ENCODE peak calls at places on chromosomes 6 and 20, in ten cellular contexts. S is colonic mucosa; J is aorta; L is psoas muscle; V is uterus; R is IMR-90; Q is AG04450; M is HCT116; G is naive thymus-derived CD4-positive, alpha-beta T cell; N is Panc1. W is an unnamed sample.

GRCh38 chr6:70479236-70479635 is 65.9 kb downstream of the FAM135A start:
- DNase-seq in S (no peak), J (no peak), L (no peak), V (no peak), R (peak; percentile 35), Q (no peak), M (no peak), G (no peak), N (no peak), W (no peak)

GRCh38 chr6:108260126-108260808 is 573 bp downstream of the SNX3 start:
- DNase-seq in S (peak; percentile 67), J (no peak), L (no peak), V (no peak), R (peak; percentile 45), Q (peak; percentile 3), M (peak; percentile 16), G (no peak), N (no peak), W (peak; percentile 15)

GRCh38 chr6:129683606-129684322 is 26.2 kb downstream of the ARHGAP18 start:
- DNase-seq in S (peak; percentile 69), J (peak; percentile 85), L (peak; percentile 84), V (peak; percentile 65), R (peak; percentile 100), Q (peak; percentile 98), M (peak; percentile 87), G (peak; percentile 22), N (peak; percentile 65), W (peak; percentile 48)

GRCh38 chr20:50445367-50446151 is 64.6 kb upstream of the PTPN1 start:
- DNase-seq in S (no peak), J (peak; percentile 22), L (no peak), V (no peak), R (no peak), Q (no peak), M (no peak), G (no peak), N (no peak), W (no peak)

GRCh38 chr6:31794294-31794865 is 1.2 kb downstream of the VARS1 start:
- DNase-seq in S (no peak), J (no peak), L (no peak), V (no peak), R (peak; percentile 40), Q (no peak), M (no peak), G (no peak), N (no peak), W (no peak)

GRCh38 chr6:89974776-89975175 is 80.5 kb downstream of the GJA10 start:
- DNase-seq in S (no peak), J (no peak), L (no peak), V (no peak), R (no peak), Q (no peak), M (no peak), G (no peak), N (no peak), W (no peak)

GRCh38 chr20:57593134-57593886 is 26.9 kb downstream of the ZBP1 start:
- DNase-seq in S (peak; percentile 85), J (peak; percentile 68), L (peak; percentile 48), V (no peak), R (no peak), Q (no peak), M (no peak), G (no peak), N (no peak), W (no peak)

GRCh38 chr20:25739615-25740320 is 43.1 kb upstream of the ZNF337 start:
- DNase-seq in S (no peak), J (no peak), L (no peak), V (no peak), R (peak; percentile 5), Q (no peak), M (no peak), G (no peak), N (peak; percentile 7), W (peak; percentile 52)

GRCh38 chr6:142846459-142846831 is 98.5 kb downstream of the HIVEP2 start:
- DNase-seq in S (no peak), J (no peak), L (no peak), V (no peak), R (peak; percentile 61), Q (no peak), M (no peak), G (no peak), N (no peak), W (no peak)

GRCh38 chr6:33785766-33786165 is 3.2 kb downstream of the LEMD2 start:
- DNase-seq in S (no peak), J (no peak), L (no peak), V (no peak), R (peak; percentile 50), Q (no peak), M (no peak), G (no peak), N (no peak), W (no peak)

GRCh38 chr20:36875702-36876472 is at the start of gene TLDC2:
- DNase-seq in S (peak; percentile 93), J (no peak), L (no peak), V (no peak), R (no peak), Q (no peak), M (no peak), G (no peak), N (no peak), W (no peak)

GRCh38 chr20:51570755-51571469 is 28.4 kb upstream of the NFATC2 start:
- DNase-seq in S (no peak), J (peak; percentile 83), L (peak; percentile 73), V (no peak), R (peak; percentile 17), Q (no peak), M (no peak), G (no peak), N (no peak), W (no peak)

GRCh38 chr6:161079566-161080262 is 88.1 kb downstream of the MAP3K4 start:
- DNase-seq in S (no peak), J (no peak), L (no peak), V (peak; percentile 25), R (peak; percentile 88), Q (peak; percentile 13), M (no peak), G (no peak), N (no peak), W (no peak)

GRCh38 chr6:28258877-28259777 is at the start of gene NKAPL:
- DNase-seq in S (peak; percentile 45), J (peak; percentile 94), L (peak; percentile 92), V (peak; percentile 75), R (peak; percentile 46), Q (no peak), M (no peak), G (no peak), N (no peak), W (peak; percentile 60)

GRCh38 chr6:112015725-112016124 is 38.2 kb upstream of the CCN6 start:
- DNase-seq in S (no peak), J (no peak), L (no peak), V (no peak), R (no peak), Q (no peak), M (no peak), G (no peak), N (no peak), W (no peak)

GRCh38 chr6:163741743-163742363 is 327.3 kb downstream of the QKI start:
- DNase-seq in S (no peak), J (no peak), L (no peak), V (no peak), R (no peak), Q (no peak), M (no peak), G (no peak), N (no peak), W (no peak)

GRCh38 chr6:35310265-35310831 is 12.7 kb downstream of the DEF6 start:
- DNase-seq in S (no peak), J (no peak), L (no peak), V (no peak), R (no peak), Q (no peak), M (no peak), G (no peak), N (no peak), W (no peak)
- H3K9me3 ChIP-seq in S (no peaks in the 10 kb centered on the region), J (no peaks in the 10 kb centered on the region), L (no peaks in the 10 kb centered on the region), V (no peaks in the 10 kb centered on the region), R (no peaks in the 10 kb centered on the region), Q (no peaks in the 10 kb centered on the region), M (no peaks in the 10 kb centered on the region), G (no peaks in the 10 kb centered on the region), N (no peaks in the 10 kb centered on the region), W (no peaks in the 10 kb centered on the region)

DNA sequence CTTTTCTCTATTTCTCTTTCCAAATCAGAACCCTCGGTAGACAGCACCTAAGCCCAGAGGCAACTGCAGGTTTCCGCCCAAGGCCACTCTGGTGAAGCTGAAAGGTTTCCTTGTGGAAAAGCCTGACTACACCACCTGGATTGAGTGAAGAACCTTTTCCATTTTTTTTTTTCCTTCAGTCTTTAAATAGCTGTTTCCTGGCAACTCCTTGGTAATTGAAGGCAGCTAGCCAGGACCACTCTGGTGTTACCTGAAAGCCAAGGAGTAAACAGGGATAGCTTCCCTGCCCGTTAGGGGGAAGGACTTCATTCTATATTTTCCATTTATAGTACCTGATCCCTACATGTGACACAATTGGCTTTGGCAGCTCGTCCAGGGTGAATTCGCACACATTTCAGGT is 1238.4 kb downstream of the GRIK2 start:
- DNase-seq in S (no peak), J (no peak), L (no peak), V (no peak), R (no peak), Q (no peak), M (no peak), G (no peak), N (no peak), W (no peak)
- H3K9me3 ChIP-seq in S (no peaks in the 10 kb centered on the region), J (no peaks in the 10 kb centered on the region), L (no peaks in the 10 kb centered on the region), V (no peaks in the 10 kb centered on the region), R (peaks cover 2% of the 10 kb centered on the region), Q (peaks cover 5% of the 10 kb centered on the region), M (no peaks in the 10 kb centered on the region), G (no peaks in the 10 kb centered on the region), N (no peaks in the 10 kb centered on the region), W (no peaks in the 10 kb centered on the region)

DNA sequence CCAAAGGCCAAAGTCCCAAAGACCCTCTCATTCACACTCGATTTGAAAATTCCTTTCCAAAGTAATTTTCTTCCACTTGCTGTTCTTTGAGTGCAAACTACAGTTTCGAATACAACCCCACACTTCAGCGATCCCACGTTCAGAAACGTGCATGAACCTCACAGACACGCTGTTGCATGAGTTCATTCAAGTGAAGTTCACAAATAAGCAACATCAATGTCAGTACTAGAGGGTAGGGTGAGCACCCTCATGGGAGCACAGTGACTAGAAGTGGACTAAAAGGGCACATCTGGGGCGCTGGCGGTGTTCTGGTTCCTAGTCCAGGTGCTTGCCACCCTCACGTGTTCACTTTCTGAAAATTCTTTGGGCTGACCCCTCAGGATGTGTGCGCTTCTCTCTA is 59.0 kb downstream of the FAM50B start:
- DNase-seq in S (no peak), J (no peak), L (no peak), V (no peak), R (no peak), Q (no peak), M (no peak), G (no peak), N (no peak), W (no peak)
- H3K9me3 ChIP-seq in S (no peaks in the 10 kb centered on the region), J (no peaks in the 10 kb centered on the region), L (no peaks in the 10 kb centered on the region), V (no peaks in the 10 kb centered on the region), R (no peaks in the 10 kb centered on the region), Q (no peaks in the 10 kb centered on the region), M (no peaks in the 10 kb centered on the region), G (no peaks in the 10 kb centered on the region), N (no peaks in the 10 kb centered on the region), W (no peaks in the 10 kb centered on the region)

DNA sequence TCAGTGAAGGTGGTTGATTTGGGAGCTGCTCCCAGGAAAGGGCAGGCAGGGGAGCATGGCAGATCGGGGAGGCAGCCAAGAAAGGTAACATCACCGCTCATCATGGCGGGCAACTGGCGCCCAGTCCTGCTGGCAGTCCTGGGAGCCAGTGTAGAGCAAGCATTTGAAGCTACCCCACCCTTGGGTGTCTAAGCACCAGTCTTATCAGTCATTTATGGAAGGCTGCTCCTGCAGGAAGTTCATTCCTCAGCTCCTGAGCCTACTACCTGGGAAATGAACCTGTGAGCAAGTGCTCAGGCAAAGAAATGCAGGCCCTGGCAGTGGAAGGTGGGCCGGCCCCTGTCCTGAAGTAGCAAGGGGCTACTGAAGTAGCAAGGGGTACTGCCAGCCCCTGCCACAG is 41.5 kb downstream of the BANF2 start:
- DNase-seq in S (no peak), J (no peak), L (no peak), V (no peak), R (no peak), Q (no peak), M (no peak), G (no peak), N (no peak), W (no peak)
- H3K9me3 ChIP-seq in S (no peaks in the 10 kb centered on the region), J (peaks cover 2% of the 10 kb centered on the region), L (peaks cover 6% of the 10 kb centered on the region), V (no peaks in the 10 kb centered on the region), R (peaks cover 5% of the 10 kb centered on the region), Q (peaks cover 4% of the 10 kb centered on the region), M (peaks cover 2% of the 10 kb centered on the region), G (no peaks in the 10 kb centered on the region), N (peaks cover 2% of the 10 kb centered on the region), W (no peaks in the 10 kb centered on the region)